ENCODE peak calls at places on chromosomes 7 and 10, in eight cellular contexts. One of them, this sample, is unnamed. For H3K4me1, the result is how much of the 10 kb centered on the place peaks cover.

GRCh38 chr10:105347487-105347886 is 706.4 kb downstream of the SORCS3 start:
- DNase-seq in uterus: no peak
- DNase-seq in CD4-positive, CD25-positive, alpha-beta regulatory T cell: no peak
- DNase-seq in K562: no peak
- DNase-seq in stomach: no peak
- DNase-seq in Peyer's patch: no peak
- DNase-seq in thoracic aorta: no peak
- DNase-seq in GM23338: no peak
- DNase-seq in this sample: no peak

GRCh38 chr10:42888504-42889095 is 106.0 kb downstream of the BMS1 start:
- DNase-seq in uterus: no peak
- DNase-seq in CD4-positive, CD25-positive, alpha-beta regulatory T cell: no peak
- DNase-seq in K562: no peak
- DNase-seq in stomach: no peak
- DNase-seq in Peyer's patch: no peak
- DNase-seq in thoracic aorta: no peak
- DNase-seq in GM23338: no peak
- DNase-seq in this sample: no peak

GRCh38 chr7:144818516-144818915 is 17.3 kb downstream of the TPK1 start:
- DNase-seq in uterus: no peak
- DNase-seq in CD4-positive, CD25-positive, alpha-beta regulatory T cell: peak
- DNase-seq in K562: no peak
- DNase-seq in stomach: no peak
- DNase-seq in Peyer's patch: peak
- DNase-seq in thoracic aorta: no peak
- DNase-seq in GM23338: no peak
- DNase-seq in this sample: no peak

GRCh38 chr7:140525741-140526140 is 46.4 kb upstream of the MKRN1 start:
- DNase-seq in uterus: no peak
- DNase-seq in CD4-positive, CD25-positive, alpha-beta regulatory T cell: no peak
- DNase-seq in K562: peak
- DNase-seq in stomach: no peak
- DNase-seq in Peyer's patch: peak
- DNase-seq in thoracic aorta: no peak
- DNase-seq in GM23338: no peak
- DNase-seq in this sample: no peak

GRCh38 chr10:132520147-132520811 is 17.3 kb upstream of the INPP5A start:
- DNase-seq in uterus: peak
- DNase-seq in CD4-positive, CD25-positive, alpha-beta regulatory T cell: no peak
- DNase-seq in K562: no peak
- DNase-seq in stomach: peak
- DNase-seq in Peyer's patch: peak
- DNase-seq in thoracic aorta: no peak
- DNase-seq in GM23338: no peak
- DNase-seq in this sample: peak

GRCh38 chr7:127473409-127473808 is 80.9 kb upstream of the ZNF800 start:
- DNase-seq in uterus: no peak
- DNase-seq in CD4-positive, CD25-positive, alpha-beta regulatory T cell: no peak
- DNase-seq in K562: peak
- DNase-seq in stomach: no peak
- DNase-seq in Peyer's patch: no peak
- DNase-seq in thoracic aorta: no peak
- DNase-seq in GM23338: no peak
- DNase-seq in this sample: no peak

GRCh38 chr10:79070611-79071534 is 2.1 kb downstream of the ZMIZ1 start:
- DNase-seq in uterus: peak
- DNase-seq in CD4-positive, CD25-positive, alpha-beta regulatory T cell: no peak
- DNase-seq in K562: peak
- DNase-seq in stomach: peak
- DNase-seq in Peyer's patch: peak
- DNase-seq in thoracic aorta: peak
- DNase-seq in GM23338: peak
- DNase-seq in this sample: peak

GRCh38 chr7:155908385-155908784 is 96.1 kb upstream of the SHH start:
- DNase-seq in uterus: no peak
- DNase-seq in CD4-positive, CD25-positive, alpha-beta regulatory T cell: no peak
- DNase-seq in K562: no peak
- DNase-seq in stomach: no peak
- DNase-seq in Peyer's patch: no peak
- DNase-seq in thoracic aorta: no peak
- DNase-seq in GM23338: no peak
- DNase-seq in this sample: no peak

GRCh38 chr10:91596821-91597396 is 36.0 kb downstream of the PPP1R3C start:
- DNase-seq in uterus: no peak
- DNase-seq in CD4-positive, CD25-positive, alpha-beta regulatory T cell: no peak
- DNase-seq in K562: no peak
- DNase-seq in stomach: no peak
- DNase-seq in Peyer's patch: no peak
- DNase-seq in thoracic aorta: no peak
- DNase-seq in GM23338: no peak
- DNase-seq in this sample: no peak

GRCh38 chr10:76882245-76882644 is 755.4 kb downstream of the KCNMA1 start:
- DNase-seq in uterus: no peak
- DNase-seq in CD4-positive, CD25-positive, alpha-beta regulatory T cell: no peak
- DNase-seq in K562: no peak
- DNase-seq in stomach: no peak
- DNase-seq in Peyer's patch: no peak
- DNase-seq in thoracic aorta: no peak
- DNase-seq in GM23338: no peak
- DNase-seq in this sample: no peak

GRCh38 chr10:125449571-125449970 is 233.4 kb downstream of the TEX36 start:
- DNase-seq in uterus: no peak
- DNase-seq in CD4-positive, CD25-positive, alpha-beta regulatory T cell: no peak
- DNase-seq in K562: no peak
- DNase-seq in stomach: no peak
- DNase-seq in Peyer's patch: no peak
- DNase-seq in thoracic aorta: no peak
- DNase-seq in GM23338: no peak
- DNase-seq in this sample: no peak

GRCh38 chr10:113753020-113753692 is 1.7 kb downstream of the PLEKHS1 start:
- DNase-seq in uterus: no peak
- DNase-seq in CD4-positive, CD25-positive, alpha-beta regulatory T cell: no peak
- DNase-seq in K562: peak
- DNase-seq in stomach: peak
- DNase-seq in Peyer's patch: peak
- DNase-seq in thoracic aorta: no peak
- DNase-seq in GM23338: peak
- DNase-seq in this sample: no peak

GRCh38 chr10:103949728-103950127 is 17.2 kb upstream of the SLK start:
- DNase-seq in uterus: no peak
- DNase-seq in CD4-positive, CD25-positive, alpha-beta regulatory T cell: no peak
- DNase-seq in K562: no peak
- DNase-seq in stomach: no peak
- DNase-seq in Peyer's patch: no peak
- DNase-seq in thoracic aorta: no peak
- DNase-seq in GM23338: peak
- DNase-seq in this sample: no peak

GRCh38 chr7:37349979-37350590 is 98.6 kb downstream of the ELMO1 start:
- DNase-seq in uterus: no peak
- DNase-seq in CD4-positive, CD25-positive, alpha-beta regulatory T cell: no peak
- DNase-seq in K562: no peak
- DNase-seq in stomach: no peak
- DNase-seq in Peyer's patch: peak
- DNase-seq in thoracic aorta: no peak
- DNase-seq in GM23338: no peak
- DNase-seq in this sample: no peak
- H3K4me1 ChIP-seq in uterus: under half
- H3K4me1 ChIP-seq in CD4-positive, CD25-positive, alpha-beta regulatory T cell: under half
- H3K4me1 ChIP-seq in K562: under half
- H3K4me1 ChIP-seq in stomach: under half
- H3K4me1 ChIP-seq in Peyer's patch: under half
- H3K4me1 ChIP-seq in thoracic aorta: under half
- H3K4me1 ChIP-seq in GM23338: under half
- H3K4me1 ChIP-seq in this sample: under half

DNA sequence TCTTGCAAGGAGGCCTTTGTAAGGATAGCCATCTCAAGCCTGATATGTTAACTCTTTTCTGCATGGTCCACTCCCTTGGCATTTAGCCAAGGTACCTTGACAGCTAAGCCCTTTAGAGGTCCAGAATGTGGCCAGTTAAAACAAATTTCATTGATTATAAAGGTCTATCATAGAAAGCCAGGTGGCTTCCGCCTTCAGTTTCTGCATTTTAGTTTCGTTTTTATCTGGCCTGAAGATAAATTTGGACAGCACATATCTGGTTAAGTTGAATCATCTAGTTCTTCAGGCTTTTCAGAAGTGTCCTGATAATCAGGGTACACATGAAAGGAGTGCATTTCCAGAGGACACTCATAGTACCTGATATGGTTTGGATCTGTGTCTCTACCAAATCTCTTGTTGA is 30.7 kb downstream of the ANKIB1 start:
- DNase-seq in uterus: no peak
- DNase-seq in CD4-positive, CD25-positive, alpha-beta regulatory T cell: no peak
- DNase-seq in K562: peak
- DNase-seq in stomach: no peak
- DNase-seq in Peyer's patch: no peak
- DNase-seq in thoracic aorta: no peak
- DNase-seq in GM23338: no peak
- DNase-seq in this sample: no peak
- H3K4me1 ChIP-seq in uterus: under half
- H3K4me1 ChIP-seq in CD4-positive, CD25-positive, alpha-beta regulatory T cell: under half
- H3K4me1 ChIP-seq in K562: under half
- H3K4me1 ChIP-seq in stomach: under half
- H3K4me1 ChIP-seq in Peyer's patch: under half
- H3K4me1 ChIP-seq in thoracic aorta: under half
- H3K4me1 ChIP-seq in GM23338: under half
- H3K4me1 ChIP-seq in this sample: under half

DNA sequence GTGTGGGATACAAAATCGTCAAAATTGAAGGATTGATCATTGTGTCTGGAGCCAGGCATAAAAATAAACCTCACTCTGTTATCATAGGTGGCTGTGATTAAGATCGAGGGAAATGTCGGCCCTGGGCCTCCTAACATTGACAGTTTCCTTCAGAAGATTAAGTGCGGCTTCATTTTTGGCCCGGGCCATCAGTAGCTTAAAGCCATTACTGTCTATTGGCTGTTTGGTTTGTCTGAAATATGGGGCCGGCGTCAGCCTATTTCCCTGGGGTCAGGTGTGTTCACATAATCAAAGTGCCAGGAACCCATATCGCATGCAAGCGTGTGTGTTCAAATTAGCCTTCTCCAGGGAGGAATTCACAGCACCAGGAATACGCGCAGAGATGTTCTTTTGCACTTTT is 114.6 kb downstream of the CUX1 start:
- DNase-seq in uterus: no peak
- DNase-seq in CD4-positive, CD25-positive, alpha-beta regulatory T cell: no peak
- DNase-seq in K562: no peak
- DNase-seq in stomach: no peak
- DNase-seq in Peyer's patch: no peak
- DNase-seq in thoracic aorta: no peak
- DNase-seq in GM23338: no peak
- DNase-seq in this sample: no peak
- H3K4me1 ChIP-seq in uterus: under half
- H3K4me1 ChIP-seq in CD4-positive, CD25-positive, alpha-beta regulatory T cell: under half
- H3K4me1 ChIP-seq in K562: under half
- H3K4me1 ChIP-seq in stomach: under half
- H3K4me1 ChIP-seq in Peyer's patch: under half
- H3K4me1 ChIP-seq in thoracic aorta: under half
- H3K4me1 ChIP-seq in GM23338: half or more
- H3K4me1 ChIP-seq in this sample: under half

GRCh38 chr7:131029002-131029401 is 295.0 kb upstream of the KLF14 start:
- DNase-seq in uterus: no peak
- DNase-seq in CD4-positive, CD25-positive, alpha-beta regulatory T cell: no peak
- DNase-seq in K562: no peak
- DNase-seq in stomach: no peak
- DNase-seq in Peyer's patch: no peak
- DNase-seq in thoracic aorta: no peak
- DNase-seq in GM23338: no peak
- DNase-seq in this sample: no peak

GRCh38 chr7:131026297-131027003 is 292.4 kb upstream of the KLF14 start:
- DNase-seq in uterus: no peak
- DNase-seq in CD4-positive, CD25-positive, alpha-beta regulatory T cell: no peak
- DNase-seq in K562: no peak
- DNase-seq in stomach: no peak
- DNase-seq in Peyer's patch: no peak
- DNase-seq in thoracic aorta: no peak
- DNase-seq in GM23338: no peak
- DNase-seq in this sample: no peak

GRCh38 chr7:131028293-131028692 is 294.3 kb upstream of the KLF14 start:
- DNase-seq in uterus: no peak
- DNase-seq in CD4-positive, CD25-positive, alpha-beta regulatory T cell: no peak
- DNase-seq in K562: no peak
- DNase-seq in stomach: no peak
- DNase-seq in Peyer's patch: no peak
- DNase-seq in thoracic aorta: no peak
- DNase-seq in GM23338: no peak
- DNase-seq in this sample: no peak

GRCh38 chr7:131031100-131031868 is 296.4 kb upstream of the MKLN1 start:
- DNase-seq in uterus: no peak
- DNase-seq in CD4-positive, CD25-positive, alpha-beta regulatory T cell: no peak
- DNase-seq in K562: no peak
- DNase-seq in stomach: no peak
- DNase-seq in Peyer's patch: no peak
- DNase-seq in thoracic aorta: no peak
- DNase-seq in GM23338: no peak
- DNase-seq in this sample: no peak

GRCh38 chr7:131027287-131027773 is 293.3 kb upstream of the KLF14 start:
- DNase-seq in uterus: peak
- DNase-seq in CD4-positive, CD25-positive, alpha-beta regulatory T cell: peak
- DNase-seq in K562: no peak
- DNase-seq in stomach: no peak
- DNase-seq in Peyer's patch: no peak
- DNase-seq in thoracic aorta: no peak
- DNase-seq in GM23338: no peak
- DNase-seq in this sample: no peak
- H3K4me1 ChIP-seq in uterus: under half
- H3K4me1 ChIP-seq in CD4-positive, CD25-positive, alpha-beta regulatory T cell: half or more
- H3K4me1 ChIP-seq in K562: under half
- H3K4me1 ChIP-seq in stomach: under half
- H3K4me1 ChIP-seq in Peyer's patch: under half
- H3K4me1 ChIP-seq in thoracic aorta: under half
- H3K4me1 ChIP-seq in GM23338: under half
- H3K4me1 ChIP-seq in this sample: under half

GRCh38 chr10:12709516-12709915 is 292.0 kb downstream of the CCDC3 start:
- DNase-seq in uterus: no peak
- DNase-seq in CD4-positive, CD25-positive, alpha-beta regulatory T cell: no peak
- DNase-seq in K562: no peak
- DNase-seq in stomach: no peak
- DNase-seq in Peyer's patch: no peak
- DNase-seq in thoracic aorta: no peak
- DNase-seq in GM23338: no peak
- DNase-seq in this sample: no peak
- H3K4me1 ChIP-seq in uterus: under half
- H3K4me1 ChIP-seq in CD4-positive, CD25-positive, alpha-beta regulatory T cell: under half
- H3K4me1 ChIP-seq in K562: under half
- H3K4me1 ChIP-seq in stomach: under half
- H3K4me1 ChIP-seq in Peyer's patch: under half
- H3K4me1 ChIP-seq in thoracic aorta: under half
- H3K4me1 ChIP-seq in GM23338: under half
- H3K4me1 ChIP-seq in this sample: under half

This sample was measured in suprapubic skin.